ENCODE peak calls at places on chromosomes 4 and X, in four cellular contexts. One of them, this sample, is unnamed.

GRCh38 chr4:151957163-151957562 is 196.4 kb upstream of the GATB start:
- DNase-seq in stomach: no peak
- DNase-seq in fibroblast of mammary gland: no peak
- DNase-seq in lower leg skin: no peak
- DNase-seq in this sample: no peak

GRCh38 chr4:8103421-8103820 is 55.2 kb downstream of the ABLIM2 start:
- DNase-seq in stomach: no peak
- DNase-seq in fibroblast of mammary gland: no peak
- DNase-seq in lower leg skin: no peak
- DNase-seq in this sample: no peak

GRCh38 chr4:123418486-123418931 is 21.9 kb downstream of the SPRY1 start:
- DNase-seq in stomach: peak; percentile 43
- DNase-seq in fibroblast of mammary gland: peak; percentile 84
- DNase-seq in lower leg skin: no peak
- DNase-seq in this sample: peak; percentile 91

GRCh38 chr4:140926672-140927071 is 170.5 kb upstream of the TBC1D9 start:
- DNase-seq in stomach: no peak
- DNase-seq in fibroblast of mammary gland: no peak
- DNase-seq in lower leg skin: no peak
- DNase-seq in this sample: peak; percentile 82

GRCh38 chr4:124061413-124061812 is 651.1 kb downstream of the ANKRD50 start:
- DNase-seq in stomach: no peak
- DNase-seq in fibroblast of mammary gland: peak; percentile 90
- DNase-seq in lower leg skin: no peak
- DNase-seq in this sample: peak; percentile 20

GRCh38 chrX:115284877-115285276 is 4.6 kb upstream of the LUZP4 start:
- DNase-seq in stomach: no peak
- DNase-seq in fibroblast of mammary gland: peak; percentile 1
- DNase-seq in lower leg skin: no peak
- DNase-seq in this sample: no peak

GRCh38 chrX:154349979-154350378 is 24.5 kb downstream of the FLNA start:
- DNase-seq in stomach: no peak
- DNase-seq in fibroblast of mammary gland: no peak
- DNase-seq in lower leg skin: no peak
- DNase-seq in this sample: no peak

GRCh38 chrX:110012818-110013484 is 10.0 kb downstream of the TMEM164 start:
- DNase-seq in stomach: peak; percentile 43
- DNase-seq in fibroblast of mammary gland: no peak
- DNase-seq in lower leg skin: no peak
- DNase-seq in this sample: no peak